ENCODE peak calls at places on chromosomes 1 and 21, in nine cellular contexts. B is skeletal muscle cell, G is mucosa of descending colon, A is T-helper 9 cell, H is ACHN, L is pulmonary artery endothelial cell, F is lower lobe of right lung, M is globus pallidus, Q is HuH-7. R is an unnamed sample.

GRCh38 chr1:175172503-175172902 is 20.1 kb downstream of the KIAA0040 start:
- DNase-seq in F (no peak), H (no peak), Q (no peak), M (no peak), L (no peak), B (no peak), A (no peak), G (no peak), R (no peak)

GRCh38 chr1:53087332-53088285 is 25.6 kb downstream of the PODN start:
- DNase-seq in M (no peak), H (no peak), F (no peak), L (no peak), Q (no peak), G (no peak), A (no peak), B (peak), R (no peak)

GRCh38 chr21:17903029-17903806 is 84.1 kb upstream of the C21orf91 start:
- DNase-seq in A (no peak), H (peak), M (peak), B (no peak), F (no peak), G (no peak), Q (no peak), L (no peak), R (no peak)

GRCh38 chr1:155892801-155893200 is 18.3 kb downstream of the RIT1 start:
- DNase-seq in B (peak), H (peak), Q (no peak), A (no peak), F (no peak), M (no peak), L (peak), G (no peak), R (no peak)

GRCh38 chr1:24251501-24251900 is 64.4 kb upstream of the IFNLR1 start:
- DNase-seq in Q (no peak), F (no peak), A (no peak), G (no peak), B (no peak), M (no peak), H (no peak), L (no peak), R (no peak)

GRCh38 chr21:34034369-34035014 is 38.9 kb upstream of the MRPS6 start:
- DNase-seq in F (no peak), H (no peak), M (no peak), B (no peak), L (no peak), Q (no peak), A (no peak), G (no peak), R (no peak)

GRCh38 chr1:204288061-204288588 is 71.6 kb downstream of the PLEKHA6 start:
- DNase-seq in G (peak), B (no peak), A (no peak), F (peak), H (peak), L (no peak), Q (peak), M (no peak), R (no peak)

GRCh38 chr1:243726792-243727502 is 123.1 kb downstream of the AKT3 start:
- DNase-seq in L (no peak), G (no peak), Q (no peak), F (no peak), A (no peak), H (no peak), B (no peak), M (no peak), R (no peak)

GRCh38 chr1:84550826-84551225 is 23.4 kb downstream of the CTBS start:
- DNase-seq in H (no peak), Q (no peak), G (no peak), B (no peak), F (no peak), M (no peak), A (no peak), L (no peak), R (no peak)

GRCh38 chr21:28776251-28776650 is 216.4 kb downstream of the LTN1 start:
- DNase-seq in B (peak), L (no peak), G (no peak), H (no peak), Q (no peak), A (no peak), M (no peak), F (no peak), R (no peak)

GRCh38 chr1:33097137-33097611 is 16.2 kb downstream of the AZIN2 start:
- DNase-seq in A (no peak), H (no peak), B (no peak), F (no peak), G (no peak), M (no peak), Q (no peak), L (no peak), R (no peak)

GRCh38 chr1:37721565-37721964 is 29.2 kb downstream of the CDCA8 start:
- DNase-seq in B (no peak), L (no peak), H (no peak), Q (no peak), G (no peak), M (peak), A (no peak), F (no peak), R (no peak)

GRCh38 chr1:4880621-4881020 is 226.2 kb downstream of the AJAP1 start:
- DNase-seq in F (no peak), G (no peak), A (no peak), Q (no peak), M (no peak), L (no peak), H (no peak), B (no peak), R (no peak)

GRCh38 chr1:21340230-21340564 is 49.9 kb upstream of the ECE1 start:
- DNase-seq in G (peak), F (peak), M (no peak), A (no peak), Q (no peak), H (no peak), L (no peak), B (no peak), R (no peak)

GRCh38 chr1:48677306-48678287 is 99.1 kb downstream of the BEND5 start:
- DNase-seq in M (peak), L (peak), H (peak), A (no peak), F (peak), G (peak), B (peak), Q (peak), R (no peak)

GRCh38 chr1:54225986-54226559 is 26.1 kb downstream of the MRPL37 start:
- DNase-seq in H (no peak), L (no peak), B (no peak), Q (no peak), G (no peak), F (no peak), M (no peak), A (no peak), R (no peak)

GRCh38 chr1:38009088-38009840 is 3.3 kb upstream of the UTP11 start:
- DNase-seq in B (peak), Q (no peak), A (no peak), H (no peak), G (no peak), M (no peak), L (no peak), F (no peak), R (peak)

R was measured in chondrocyte.